ENCODE peak calls at places on chromosomes 12 and 14, in ten cellular contexts. H is HepG2, K is suprapubic skin, L is SK-N-SH, T is esophagus muscularis mucosa, B is GM12878, O is transverse colon, Y is GM23338, P is Panc1, U is HCT116. E is an unnamed sample.

GRCh38 chr12:81208193-81208946 is 130.5 kb downstream of the ACSS3 start:
- DNase-seq in P (no peak), B (no peak), Y (no peak), T (no peak), O (peak), U (no peak), H (peak), K (no peak), L (no peak), E (no peak)

GRCh38 chr14:20530771-20531571 is 25.6 kb downstream of the RNASE10 start:
- DNase-seq in P (peak), K (peak), L (peak), T (peak), Y (peak), B (peak), O (peak), H (peak), U (peak), E (peak)

GRCh38 chr14:67733609-67734008 is 31.9 kb downstream of the RDH12 start:
- DNase-seq in U (no peak), P (no peak), L (no peak), T (no peak), B (no peak), Y (peak), H (no peak), K (no peak), O (no peak), E (no peak)

GRCh38 chr14:99148861-99149610 is 123.0 kb downstream of the BCL11B start:
- DNase-seq in Y (no peak), B (no peak), P (no peak), O (no peak), L (no peak), K (peak), U (no peak), T (no peak), H (no peak), E (no peak)

GRCh38 chr14:93708800-93709199 is 79.5 kb downstream of the PRIMA1 start:
- DNase-seq in L (no peak), Y (no peak), O (no peak), T (peak), K (no peak), P (no peak), U (no peak), B (no peak), H (no peak), E (no peak)

GRCh38 chr12:115623764-115624334 is 653.6 kb downstream of the MED13L start:
- DNase-seq in P (no peak), B (no peak), U (no peak), Y (peak), K (no peak), L (peak), H (no peak), O (no peak), T (no peak), E (no peak)

GRCh38 chr12:70638639-70639349 is 1.6 kb upstream of the PTPRB start:
- DNase-seq in O (no peak), L (no peak), P (no peak), B (no peak), U (no peak), T (no peak), K (no peak), H (no peak), Y (no peak), E (no peak)

GRCh38 chr12:11593013-11593412 is 56.5 kb upstream of the ETV6 start:
- DNase-seq in K (no peak), L (no peak), Y (peak), P (no peak), U (no peak), B (no peak), H (no peak), T (no peak), O (no peak), E (no peak)

GRCh38 chr12:6172086-6172485 is 28.1 kb upstream of the CD9 start:
- DNase-seq in Y (no peak), H (no peak), T (no peak), L (no peak), P (no peak), K (no peak), O (no peak), U (no peak), B (no peak), E (no peak)

DNA sequence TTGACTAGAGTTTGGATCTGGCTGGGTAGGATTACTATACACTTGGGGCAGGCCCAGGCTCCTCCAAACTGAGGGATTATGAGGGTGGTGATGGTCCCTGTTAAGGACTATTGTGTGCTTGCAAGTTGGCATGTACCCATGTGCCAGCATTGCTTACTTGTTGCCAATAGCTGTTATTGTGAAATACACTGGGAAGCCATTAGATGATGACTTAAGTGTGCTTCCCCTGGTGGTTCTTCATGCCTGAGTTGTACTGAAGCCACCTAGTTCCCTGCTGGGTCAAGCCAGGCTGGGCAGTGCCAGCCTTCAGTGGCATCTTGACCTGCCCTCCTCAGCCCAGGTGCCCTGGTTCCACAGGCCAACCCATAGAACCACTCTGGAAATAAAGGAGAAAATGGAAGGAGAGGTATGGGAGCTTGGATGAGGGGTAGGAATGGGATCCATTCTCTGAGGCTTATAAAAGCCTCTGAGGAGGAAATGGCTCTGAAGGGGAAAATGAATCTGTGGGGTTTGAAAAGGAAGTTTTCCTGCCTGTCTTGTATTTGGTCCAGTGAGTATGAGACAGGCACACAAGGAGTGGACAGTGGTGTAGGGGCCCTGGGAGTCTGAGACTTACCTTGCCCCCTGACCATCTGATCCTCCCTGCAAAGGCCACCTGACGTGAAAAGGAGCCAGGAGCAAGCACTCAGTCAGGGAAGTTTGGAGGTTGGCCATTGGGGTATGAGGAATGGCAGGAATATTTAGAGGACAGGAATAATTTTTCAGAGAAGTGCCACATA is 724 bp downstream of the LTB4R start:
- DNase-seq in L (no peak), U (no peak), K (no peak), O (no peak), B (no peak), P (no peak), Y (no peak), T (no peak), H (no peak), E (peak)
- H3K4me3 ChIP-seq in L (no peak), U (no peak), K (peak), O (peak), B (peak), P (no peak), Y (peak), T (peak), H (no peak), E (peak)

DNA sequence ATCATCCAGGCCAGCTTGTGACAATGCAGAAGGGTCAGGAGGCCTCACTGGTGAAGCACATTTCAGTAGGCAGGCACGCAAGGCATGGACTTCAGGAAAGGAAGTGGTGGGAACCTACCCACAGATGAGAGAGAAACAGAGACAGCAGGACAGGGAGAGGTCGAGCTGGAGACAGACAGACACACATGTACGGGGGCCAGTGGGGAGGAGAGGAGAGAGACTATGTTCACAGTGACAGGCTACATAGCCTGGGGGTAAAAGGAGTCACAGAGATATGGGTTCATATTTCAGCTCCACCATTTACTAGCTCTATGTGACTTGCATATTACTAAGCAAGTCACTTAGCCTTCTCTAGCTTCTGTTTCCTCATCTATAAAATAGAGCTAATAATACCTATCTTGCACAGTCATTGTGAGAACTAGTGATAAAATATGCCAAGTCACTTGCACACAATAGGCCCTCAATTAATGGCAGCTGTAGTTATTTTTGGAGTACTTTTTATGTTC is 91.1 kb upstream of the FUT8 start:
- DNase-seq in P (no peak), U (no peak), O (no peak), T (no peak), L (no peak), K (no peak), H (no peak), Y (no peak), B (peak), E (peak)
- TF ChIP-seq POLR2AphosphoS5 in P (no peak), U (no peak), O (no peak), T (no peak), L (no peak), K (no peak), H (no peak), Y (no peak), B (no peak), E (no peak)

DNA sequence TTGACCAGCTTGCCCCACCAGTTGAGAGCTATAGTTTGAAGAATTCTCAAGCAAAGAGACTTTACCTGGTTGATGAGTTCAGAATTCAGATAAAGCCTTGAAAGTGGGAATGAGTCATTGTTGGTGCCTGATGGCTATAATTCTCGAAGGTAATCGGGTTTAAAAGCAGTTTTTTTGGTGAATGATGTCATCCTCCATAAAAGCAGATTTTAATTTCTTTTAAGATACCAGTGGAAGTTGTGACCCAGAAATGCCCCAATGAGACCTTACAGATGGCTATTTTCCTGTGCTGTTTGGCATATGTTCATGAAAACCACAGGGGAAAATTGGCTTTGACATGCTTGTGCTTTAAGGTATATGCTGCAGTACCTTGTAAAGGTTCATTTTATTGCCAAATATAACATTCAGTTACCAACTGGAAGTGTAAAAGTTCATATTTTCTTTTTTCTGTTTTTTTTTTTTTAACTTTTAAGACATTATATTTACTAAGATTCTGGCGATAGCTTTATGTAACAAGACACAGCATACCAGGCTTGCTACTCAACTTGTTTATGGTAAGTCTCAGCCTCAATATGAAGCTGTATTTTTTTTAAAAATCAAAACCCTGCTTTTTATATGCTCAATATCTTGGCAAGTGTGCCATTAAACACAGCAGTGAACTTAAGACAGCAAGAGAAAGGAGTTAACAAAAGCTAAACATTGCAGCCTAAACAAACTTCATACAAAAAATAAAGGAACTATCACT is 119.3 kb downstream of the LMNTD1 start:
- DNase-seq in Y (no peak), U (no peak), B (no peak), H (no peak), L (no peak), O (no peak), K (no peak), P (no peak), T (no peak), E (no peak)
- H3K4me3 ChIP-seq in Y (no peak), U (no peak), B (no peak), H (no peak), L (no peak), O (no peak), K (no peak), P (no peak), T (no peak), E (no peak)

GRCh38 chr14:61811882-61812346 is 49.7 kb downstream of the SNAPC1 start:
- DNase-seq in P (no peak), U (no peak), B (no peak), H (no peak), Y (peak), K (no peak), O (no peak), L (no peak), T (no peak), E (no peak)

GRCh38 chr14:61813101-61813596 is 50.9 kb downstream of the SNAPC1 start:
- DNase-seq in P (no peak), T (no peak), H (no peak), O (no peak), Y (peak), K (no peak), L (peak), U (no peak), B (no peak), E (no peak)

GRCh38 chr14:61812347-61813100 is 50.3 kb downstream of the SNAPC1 start:
- DNase-seq in P (no peak), B (no peak), O (no peak), H (no peak), L (peak), U (no peak), T (no peak), Y (peak), K (no peak), E (no peak)
- TF ChIP-seq POLR2AphosphoS5 in P (no peak), B (no peak), O (no peak), H (no peak), L (no peak), U (no peak), T (no peak), Y (no peak), K (no peak), E (no peak)

GRCh38 chr14:75520852-75521251 is 1.4 kb upstream of the BATF start:
- DNase-seq in O (no peak), P (no peak), T (no peak), K (no peak), B (no peak), Y (no peak), L (no peak), U (no peak), H (no peak), E (no peak)

GRCh38 chr14:75521415-75522199 is 662 bp upstream of the BATF start:
- DNase-seq in H (peak), O (no peak), B (no peak), K (no peak), Y (no peak), P (no peak), T (no peak), L (no peak), U (no peak), E (no peak)

GRCh38 chr14:75519394-75519793 is 2.9 kb upstream of the BATF start:
- DNase-seq in Y (no peak), L (no peak), K (no peak), U (no peak), T (no peak), O (no peak), P (no peak), H (no peak), B (no peak), E (no peak)

GRCh38 chr14:75518625-75519024 is 3.6 kb upstream of the BATF start:
- DNase-seq in O (no peak), Y (peak), L (no peak), T (peak), H (peak), K (no peak), P (peak), B (no peak), U (peak), E (peak)

DNA sequence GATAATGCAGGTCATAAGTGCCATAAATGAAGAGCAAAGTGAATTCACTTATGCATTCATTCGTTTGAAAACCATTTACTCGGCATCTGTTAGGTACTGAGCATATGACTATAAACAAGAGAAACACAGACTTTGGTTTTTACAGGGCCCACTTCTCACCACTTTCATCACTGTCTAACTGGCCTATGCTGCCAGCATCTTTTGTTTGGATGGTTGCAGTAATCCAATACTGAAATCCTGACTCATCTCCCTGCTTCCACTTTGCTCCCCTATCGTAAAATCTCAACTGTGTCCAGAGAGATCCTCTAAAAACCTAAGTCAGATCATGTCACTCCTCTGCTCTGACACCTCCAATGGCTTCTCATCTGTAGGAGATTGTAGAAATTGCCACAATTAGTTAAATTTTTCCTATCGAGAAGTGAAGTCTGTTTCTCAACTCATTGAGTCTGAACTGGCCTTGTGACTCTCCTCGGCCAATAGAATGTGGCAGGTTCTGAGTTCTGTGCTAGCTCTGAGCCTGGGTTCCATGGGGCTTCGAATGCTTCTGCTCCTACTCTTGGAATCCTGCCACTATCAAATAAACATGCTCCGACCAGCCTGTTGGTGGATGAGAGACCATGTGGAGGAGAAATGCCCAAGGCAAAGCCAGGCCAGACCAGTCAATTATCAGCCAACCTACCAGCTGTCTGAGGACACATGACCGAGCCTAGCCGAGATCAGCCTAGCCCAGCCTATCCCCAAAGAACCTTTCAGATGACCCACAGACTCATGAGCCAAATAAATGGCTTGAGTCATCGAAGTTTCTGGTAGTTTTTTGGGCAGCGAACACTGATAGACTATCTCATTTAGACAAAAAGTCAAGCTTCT is 2.2 kb upstream of the BATF start:
- DNase-seq in H (no peak), B (no peak), O (no peak), Y (no peak), T (no peak), L (no peak), P (no peak), U (no peak), K (no peak), E (no peak)
- H3K4me3 ChIP-seq in H (no peak), B (peak), O (no peak), Y (no peak), T (no peak), L (no peak), P (no peak), U (no peak), K (no peak), E (no peak)

GRCh38 chr14:63852817-63853730 is at the start of gene SYNE2:
- DNase-seq in H (peak), O (peak), Y (peak), T (no peak), P (no peak), U (no peak), B (no peak), L (peak), K (peak), E (no peak)
- TF ChIP-seq POLR2AphosphoS5 in H (no peak), O (peak), Y (peak), T (peak), P (no peak), U (peak), B (no peak), L (peak), K (no peak), E (no peak)

GRCh38 chr14:103534576-103535061 is 5.6 kb downstream of the TRMT61A start:
- DNase-seq in K (no peak), U (no peak), Y (no peak), L (no peak), H (no peak), B (no peak), P (no peak), O (no peak), T (no peak), E (no peak)
- H3K4me3 ChIP-seq in K (no peak), U (no peak), Y (no peak), L (no peak), H (no peak), B (no peak), P (no peak), O (no peak), T (no peak), E (no peak)

GRCh38 chr14:32408018-32408417 is 78.9 kb downstream of the AKAP6 start:
- DNase-seq in B (no peak), H (no peak), Y (no peak), P (no peak), T (no peak), L (no peak), O (no peak), K (no peak), U (no peak), E (no peak)

GRCh38 chr14:32403688-32404087 is 74.6 kb downstream of the AKAP6 start:
- DNase-seq in P (no peak), B (no peak), Y (no peak), L (no peak), U (no peak), H (no peak), O (no peak), T (no peak), K (no peak), E (no peak)

GRCh38 chr14:32405856-32406255 is 76.8 kb downstream of the AKAP6 start:
- DNase-seq in Y (peak), K (no peak), O (no peak), H (no peak), B (no peak), U (no peak), L (no peak), P (no peak), T (no peak), E (no peak)

GRCh38 chr14:32404784-32405573 is 75.9 kb downstream of the AKAP6 start:
- DNase-seq in Y (no peak), K (no peak), U (no peak), P (no peak), H (no peak), O (no peak), T (no peak), B (no peak), L (no peak), E (no peak)

GRCh38 chr14:32407170-32407569 is 78.1 kb downstream of the AKAP6 start:
- DNase-seq in P (no peak), H (no peak), K (no peak), L (no peak), U (no peak), B (no peak), T (no peak), Y (no peak), O (no peak), E (no peak)
- TF ChIP-seq POLR2AphosphoS5 in P (no peak), H (no peak), K (no peak), L (no peak), U (no peak), B (no peak), T (no peak), Y (no peak), O (no peak), E (no peak)

E was measured in HL-60.